ENCODE peak calls at places on chromosomes 11 and 22, in four cellular contexts. H, B, X and N are unnamed samples.

GRCh38 chr11:75182652-75183051 is 31.7 kb downstream of the SLCO2B1 start:
- DNase-seq in B (no peak), X (no peak), H (no peak), N (no peak)

GRCh38 chr11:75145972-75146519 is 4.9 kb upstream of the SLCO2B1 start:
- DNase-seq in B (peak; percentile 26), X (no peak), H (no peak), N (no peak)

GRCh38 chr11:44364596-44364995 is 54.7 kb upstream of the ALX4 start:
- DNase-seq in X (no peak), B (no peak), H (no peak), N (no peak)

GRCh38 chr11:120220747-120221037 is 9.9 kb downstream of the OAF start:
- DNase-seq in H (no peak), B (no peak), X (no peak), N (no peak)

GRCh38 chr22:44526431-44527115 is 28.5 kb upstream of the RTL6 start:
- DNase-seq in B (no peak), H (no peak), X (no peak), N (no peak)

GRCh38 chr11:92211576-92212167 is 12.9 kb upstream of the FAT3 start:
- DNase-seq in H (no peak), X (peak; percentile 12), B (peak; percentile 61), N (no peak)

GRCh38 chr11:124174001-124174400 is 9.1 kb upstream of the OR10D3 start:
- DNase-seq in B (peak; percentile 57), H (no peak), X (no peak), N (no peak)

GRCh38 chr11:67056640-67057409 is at the start of gene RHOD:
- DNase-seq in X (peak; percentile 61), H (no peak), B (peak; percentile 81), N (peak; percentile 49)

GRCh38 chr11:125001073-125001764 is 47.2 kb downstream of the CCDC15 start:
- DNase-seq in B (no peak), H (no peak), X (no peak), N (no peak)

GRCh38 chr11:58493676-58494075 is 14.2 kb downstream of the OR5B21 start:
- DNase-seq in B (no peak), H (no peak), X (no peak), N (no peak)

GRCh38 chr11:90178751-90179150 is 44.1 kb downstream of the CHORDC1 start:
- DNase-seq in X (no peak), H (no peak), B (no peak), N (no peak)

GRCh38 chr11:72787262-72788104 is 6.4 kb downstream of the STARD10 start:
- DNase-seq in B (peak; percentile 40), X (no peak), H (peak; percentile 54), N (no peak)

GRCh38 chr11:103157542-103157941 is 48.3 kb downstream of the DYNC2H1 start:
- DNase-seq in X (no peak), H (no peak), B (no peak), N (no peak)

GRCh38 chr22:31349960-31350359 is 3.8 kb upstream of the PATZ1 start:
- DNase-seq in B (no peak), X (no peak), H (no peak), N (no peak)

GRCh38 chr11:6647282-6647679 is 8.3 kb downstream of the DCHS1 start:
- DNase-seq in X (peak; percentile 51), H (no peak), B (no peak), N (no peak)

GRCh38 chr11:122756417-122756816 is 81.9 kb upstream of the CRTAM start:
- DNase-seq in B (no peak), X (no peak), H (peak; percentile 91), N (no peak)

GRCh38 chr11:129223701-129224149 is 31.6 kb upstream of the ARHGAP32 start:
- DNase-seq in X (no peak), H (no peak), B (no peak), N (no peak)

GRCh38 chr22:50199836-50200332 is 927 bp upstream of the SELENOO start:
- DNase-seq in B (peak; percentile 44), X (no peak), H (peak; percentile 24), N (no peak)

GRCh38 chr11:60769273-60769672 is 12.6 kb downstream of the MS4A15 start:
- DNase-seq in H (no peak), B (no peak), X (no peak), N (no peak)

GRCh38 chr11:22431074-22431473 is 92.9 kb downstream of the SLC17A6 start:
- DNase-seq in B (no peak), X (no peak), H (no peak), N (no peak)

GRCh38 chr22:38051261-38051660 is 5.9 kb upstream of the PICK1 start:
- DNase-seq in H (peak; percentile 53), B (no peak), X (no peak), N (no peak)

GRCh38 chr11:46890665-46891064 is 27.7 kb downstream of the LRP4 start:
- DNase-seq in H (no peak), X (no peak), B (no peak), N (no peak)

GRCh38 chr11:59767212-59767611 is 12.0 kb downstream of the STX3 start:
- DNase-seq in H (no peak), X (no peak), B (no peak), N (no peak)

GRCh38 chr11:35786918-35787557 is 124.5 kb downstream of the TRIM44 start:
- DNase-seq in B (peak; percentile 64), X (no peak), H (no peak), N (no peak)

GRCh38 chr22:21961886-21962654 is 9.4 kb upstream of the PPM1F start:
- DNase-seq in X (no peak), H (no peak), B (no peak), N (no peak)

GRCh38 chr11:102225689-102226562 is 91.4 kb upstream of the BIRC3 start:
- DNase-seq in X (no peak), B (no peak), H (no peak), N (no peak)

GRCh38 chr11:36532908-36533601 is 23.0 kb upstream of the TRAF6 start:
- DNase-seq in X (no peak), H (no peak), B (peak; percentile 8), N (no peak)

GRCh38 chr11:117172678-117173421 is 5.7 kb upstream of the SIDT2 start:
- DNase-seq in X (no peak), H (no peak), B (no peak), N (no peak)

GRCh38 chr11:117171648-117172051 is 6.9 kb upstream of the SIDT2 start:
- DNase-seq in X (no peak), B (peak; percentile 25), H (no peak), N (no peak)

GRCh38 chr11:117170210-117170609 is 8.3 kb upstream of the SIDT2 start:
- DNase-seq in X (no peak), H (no peak), B (no peak), N (no peak)

GRCh38 chr11:117169726-117170125 is 8.8 kb upstream of the SIDT2 start:
- DNase-seq in H (no peak), X (no peak), B (no peak), N (no peak)

DNA sequence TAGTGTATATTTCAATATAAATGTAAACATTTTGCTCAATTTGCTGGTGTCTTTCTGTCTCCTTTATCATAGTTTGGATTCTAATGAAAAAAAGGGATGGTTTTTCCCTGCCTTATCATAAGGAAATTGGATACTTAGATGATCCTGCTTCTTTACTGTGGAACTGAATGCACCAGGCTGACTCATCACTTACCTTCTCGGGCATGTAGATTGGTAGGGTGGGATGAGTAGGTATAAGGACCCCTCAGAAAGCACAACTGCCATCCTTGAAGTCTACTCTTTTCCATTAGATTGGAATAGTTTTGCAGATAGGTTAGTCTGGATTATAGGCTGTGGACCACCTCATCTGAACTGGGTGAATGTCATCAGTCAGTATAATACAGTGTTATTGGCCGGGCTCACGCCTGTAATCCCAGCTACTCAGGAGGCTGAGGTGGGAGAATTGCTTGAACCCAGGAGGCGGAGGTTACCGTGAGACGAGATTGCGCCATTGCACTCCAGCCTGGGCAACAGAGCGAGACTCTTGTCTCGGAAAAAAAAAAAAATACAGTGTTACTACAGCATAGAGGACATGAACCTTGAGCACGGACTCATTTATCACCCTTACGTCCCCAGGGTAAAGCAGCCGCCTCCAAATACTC is 7.4 kb upstream of the SIDT2 start:
- DNase-seq in X (no peak), B (no peak), H (no peak), N (no peak)
- TF ChIP-seq CTCF in X (no peak), B (no peak), H (no peak), N (no peak)

GRCh38 chr11:62546937-62547625 is 475 bp upstream of the AHNAK start:
- DNase-seq in X (peak; percentile 39), B (no peak), H (no peak), N (no peak)

GRCh38 chr11:62546244-62546936 is at the start of gene AHNAK:
- DNase-seq in H (no peak), B (peak; percentile 87), X (peak; percentile 91), N (peak; percentile 86)

GRCh38 chr11:62547691-62548281 is 1.2 kb upstream of the AHNAK start:
- DNase-seq in X (peak; percentile 62), H (no peak), B (peak; percentile 66), N (no peak)

GRCh38 chr11:62545437-62546243 is 966 bp downstream of the AHNAK start:
- DNase-seq in B (peak; percentile 84), H (no peak), X (peak; percentile 97), N (peak; percentile 95)

DNA sequence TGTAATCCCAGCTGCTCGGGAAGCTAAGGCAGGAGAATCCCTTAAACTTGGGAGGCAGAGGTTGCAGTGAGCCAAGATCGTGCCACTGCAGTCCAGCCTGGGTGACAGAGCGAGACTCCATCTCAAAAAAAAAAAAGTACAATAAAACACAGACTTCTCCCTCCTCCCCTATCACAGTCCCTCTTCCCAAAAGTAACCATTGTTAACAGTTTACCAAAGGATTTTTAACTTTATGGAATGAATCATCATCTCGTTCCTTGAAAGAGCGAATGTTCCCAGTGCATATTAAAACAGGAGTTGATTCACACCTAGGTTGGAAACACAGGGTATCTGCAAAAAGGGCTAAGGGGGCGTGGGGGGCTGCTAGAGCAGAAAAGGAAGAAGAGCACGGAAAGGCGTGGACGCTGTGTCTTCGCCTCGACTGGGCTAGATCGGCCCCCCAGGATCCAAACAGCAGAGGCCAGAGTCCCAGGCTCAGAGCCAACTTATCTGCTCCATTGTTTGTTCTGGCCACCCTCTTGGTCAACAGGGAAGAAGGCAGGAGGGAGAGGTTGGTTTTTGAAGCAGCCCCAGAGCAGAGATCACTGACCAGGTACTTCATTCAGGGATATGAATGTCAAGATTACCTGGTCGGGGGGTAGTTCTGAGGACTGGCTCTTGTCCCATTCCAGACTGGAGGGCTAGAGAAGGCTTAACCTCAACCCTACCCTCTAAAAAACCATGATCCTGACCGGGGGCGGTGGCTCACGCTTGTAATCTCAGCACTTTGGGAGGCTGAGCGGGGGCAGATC is 2.1 kb upstream of the AHNAK start:
- DNase-seq in H (no peak), B (no peak), X (no peak), N (no peak)
- H3K4me1 ChIP-seq in H (peaks cover 9% of the 10 kb centered on the region), B (peaks cover 43% of the 10 kb centered on the region), X (peaks cover 21% of the 10 kb centered on the region), N (peaks cover 23% of the 10 kb centered on the region)

DNA sequence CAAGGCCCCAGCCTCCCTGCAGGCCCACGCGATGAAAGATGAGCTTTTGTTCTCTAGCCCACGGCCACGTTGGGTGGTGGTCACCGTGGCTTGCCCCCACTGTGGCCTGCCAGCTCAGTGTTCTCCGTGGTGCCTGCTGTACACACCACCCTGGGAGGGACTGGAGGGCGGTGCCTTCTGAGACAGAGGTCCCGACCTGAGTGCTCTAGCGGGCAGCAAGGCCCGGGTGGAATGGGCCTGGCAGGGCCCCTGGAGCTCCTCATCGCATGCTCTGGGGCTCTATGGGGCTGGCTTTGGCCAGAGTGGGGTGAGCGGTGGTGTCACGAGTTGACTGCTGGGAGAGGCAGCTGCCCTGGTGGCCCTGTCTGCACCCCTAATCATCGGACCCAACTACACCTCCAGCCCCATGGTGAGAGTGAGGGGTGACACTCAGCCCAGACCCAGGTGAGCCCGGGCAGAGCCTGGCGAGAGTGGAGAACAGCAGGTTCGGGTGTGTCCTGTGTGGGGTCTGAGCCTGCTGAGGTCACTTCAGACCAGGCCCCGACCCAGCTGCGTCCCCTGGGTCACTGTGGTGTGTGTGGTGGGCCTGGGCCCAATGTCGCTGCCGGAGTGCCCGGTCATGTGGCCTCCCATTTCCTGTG is 541.9 kb downstream of the TBC1D22A start:
- DNase-seq in B (no peak), H (no peak), X (no peak), N (no peak)
- H3K9me3 ChIP-seq in B (no peaks in the 10 kb centered on the region), H (no peaks in the 10 kb centered on the region), X (no peaks in the 10 kb centered on the region), N (no peaks in the 10 kb centered on the region)

GRCh38 chr11:115530752-115531151 is 26.5 kb upstream of the CADM1 start:
- DNase-seq in B (peak; percentile 40), H (peak; percentile 42), X (no peak), N (no peak)
- TF ChIP-seq CTCF in B (no peak), H (peak; percentile 69), X (no peak), N (no peak)